ENCODE peak calls at places on chromosomes 5 and 9, in ten cellular contexts. Z is B cell; N is IMR-90; O is HL-60; T is pancreas; F is nephron progenitor cell; E is fibroblast of pulmonary artery; V is activated CD8-positive, alpha-beta T cell treated with anti-CD3 and anti-CD28 coated beads for 36 hours; I is esophagus squamous epithelium; X is WERI-Rb-1. D is an unnamed sample.

GRCh38 chr5:107523019-107523680 is 147.6 kb downstream of the EFNA5 start:
- DNase-seq in N (no peak), Z (no peak), T (no peak), X (no peak), O (no peak), I (no peak), E (no peak), F (no peak), V (no peak), D (no peak)

GRCh38 chr5:31854625-31855526 is 215.9 kb downstream of the PDZD2 start:
- DNase-seq in X (peak; percentile 97), F (peak; percentile 79), N (no peak), T (peak; percentile 70), O (no peak), E (peak; percentile 30), Z (no peak), I (no peak), V (peak; percentile 32), D (peak; percentile 45)

GRCh38 chr5:139747583-139748504 is 47.8 kb upstream of the PSD2 start:
- DNase-seq in X (peak; percentile 86), N (peak; percentile 81), F (peak; percentile 74), E (no peak), Z (peak; percentile 75), T (peak; percentile 79), O (no peak), V (peak; percentile 86), I (no peak), D (peak; percentile 71)

GRCh38 chr5:157271740-157272271 is 5.9 kb downstream of the CYFIP2 start:
- DNase-seq in X (no peak), T (no peak), O (peak; percentile 97), Z (peak; percentile 94), V (peak; percentile 97), E (no peak), F (no peak), N (no peak), I (peak; percentile 69), D (peak; percentile 69)

GRCh38 chr5:108345541-108346171 is 36.2 kb downstream of the FBXL17 start:
- DNase-seq in E (peak; percentile 76), I (no peak), Z (peak; percentile 38), N (peak; percentile 67), F (no peak), T (no peak), X (no peak), V (no peak), O (no peak), D (peak; percentile 18)

GRCh38 chr5:169701910-169702451 is 64.9 kb downstream of the DOCK2 start:
- DNase-seq in V (no peak), F (no peak), Z (no peak), E (peak; percentile 73), T (no peak), N (peak; percentile 64), X (no peak), I (no peak), O (no peak), D (no peak)

GRCh38 chr5:85484982-85485574 is 1100.4 kb upstream of the EDIL3 start:
- DNase-seq in X (no peak), Z (no peak), O (no peak), F (no peak), N (no peak), V (no peak), E (no peak), I (no peak), T (no peak), D (no peak)

GRCh38 chr5:160833806-160834205 is 18.2 kb downstream of the ATP10B start:
- DNase-seq in F (no peak), I (no peak), O (no peak), Z (no peak), V (no peak), X (no peak), T (no peak), E (no peak), N (no peak), D (no peak)

GRCh38 chr5:8870349-8870748 is 675.5 kb downstream of the SEMA5A start:
- DNase-seq in E (no peak), T (peak; percentile 37), F (no peak), X (no peak), V (no peak), I (no peak), Z (no peak), N (no peak), O (no peak), D (no peak)

GRCh38 chr5:133934822-133935793 is 33.3 kb downstream of the C5orf15 start:
- DNase-seq in O (no peak), N (no peak), F (no peak), I (no peak), V (no peak), X (no peak), E (no peak), Z (peak; percentile 76), T (no peak), D (no peak)

GRCh38 chr5:14250094-14250777 is 107.1 kb downstream of the TRIO start:
- DNase-seq in V (no peak), X (peak; percentile 94), F (peak; percentile 26), N (peak; percentile 86), Z (peak; percentile 26), T (no peak), E (peak; percentile 86), I (no peak), O (peak; percentile 60), D (peak; percentile 47)

GRCh38 chr5:10663531-10664183 is 97.4 kb downstream of the DAP start:
- DNase-seq in F (peak; percentile 28), X (no peak), N (peak; percentile 64), Z (no peak), E (peak; percentile 38), T (no peak), V (no peak), O (no peak), I (no peak), D (no peak)

GRCh38 chr9:124212381-124213050 is 45.2 kb upstream of the NEK6 start:
- DNase-seq in O (no peak), V (no peak), I (no peak), T (peak; percentile 12), Z (no peak), N (peak; percentile 73), F (no peak), E (peak; percentile 53), X (no peak), D (no peak)

GRCh38 chr5:37436146-37436934 is 57.2 kb downstream of the WDR70 start:
- DNase-seq in Z (no peak), N (no peak), O (no peak), T (no peak), I (no peak), V (no peak), F (no peak), X (no peak), E (no peak), D (no peak)

GRCh38 chr5:37435261-37435660 is 56.1 kb downstream of the WDR70 start:
- DNase-seq in N (peak; percentile 62), O (no peak), V (no peak), I (no peak), Z (no peak), E (peak; percentile 17), X (no peak), T (no peak), F (no peak), D (no peak)

GRCh38 chr5:37437716-37438115 is 58.6 kb downstream of the WDR70 start:
- DNase-seq in X (no peak), N (peak; percentile 6), T (no peak), E (peak; percentile 33), F (no peak), Z (no peak), I (no peak), O (no peak), V (no peak), D (no peak)
- TF ChIP-seq CTCF in X (no peak), N (no peak), T (no peak), E (no peak), F (no peak), Z (no peak), I (no peak), O (no peak), V (no peak), D (no peak)

DNA sequence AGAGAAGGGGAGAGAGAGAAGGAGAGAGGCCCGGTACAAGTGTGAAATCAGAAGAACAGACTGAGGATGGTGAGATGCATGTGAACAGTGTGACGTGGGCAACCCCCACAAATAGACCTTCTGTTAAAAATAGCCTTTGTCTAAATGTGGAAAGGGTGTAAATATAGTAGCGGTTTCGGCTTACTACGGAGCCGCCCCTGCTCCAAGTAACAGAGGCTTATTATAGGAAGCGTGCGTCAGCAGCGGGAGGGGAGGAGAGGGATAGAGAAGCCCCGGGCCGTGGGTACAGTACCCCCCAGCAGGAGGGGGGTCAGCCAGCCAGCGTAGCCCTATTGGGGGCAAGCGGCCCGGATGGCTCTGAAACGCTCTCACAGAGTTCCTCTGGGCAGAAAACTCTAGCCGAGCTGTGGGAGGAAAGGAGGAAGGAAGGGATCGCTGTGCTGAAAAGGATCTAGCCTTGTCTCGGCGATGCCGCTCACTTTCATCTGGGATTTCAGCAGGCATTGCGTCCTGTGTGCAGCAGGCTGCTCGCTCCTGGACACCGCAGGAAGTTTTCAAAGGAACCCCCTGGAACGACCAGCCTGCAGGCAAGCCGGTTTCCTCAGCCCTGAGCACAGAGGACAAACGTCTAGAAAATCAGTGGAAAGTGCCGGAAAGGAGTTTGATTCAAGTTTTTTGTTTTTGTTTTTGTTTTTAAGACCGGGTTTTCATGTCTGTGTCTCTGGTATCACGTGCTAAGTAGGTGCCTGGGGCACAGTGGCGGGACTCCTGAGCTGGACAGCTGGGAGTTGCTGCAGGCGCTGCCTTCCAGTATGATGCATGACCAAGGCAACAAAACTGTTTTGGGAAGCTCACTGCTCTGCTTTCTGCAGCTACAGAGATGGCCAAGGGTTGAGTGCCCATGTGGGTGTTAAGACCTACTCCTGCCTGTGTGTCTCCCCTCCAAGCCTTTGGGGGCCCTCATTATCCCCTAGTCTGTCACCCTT is 146.6 kb downstream of the SEC61B start:
- DNase-seq in T (no peak), O (peak; percentile 26), V (peak; percentile 53), E (peak; percentile 45), I (no peak), X (peak; percentile 45), N (peak; percentile 83), Z (peak; percentile 12), F (peak; percentile 34), D (peak; percentile 78)
- TF ChIP-seq CTCF in T (no peak), O (no peak), V (no peak), E (no peak), I (no peak), X (no peak), N (no peak), Z (no peak), F (no peak), D (no peak)

GRCh38 chr5:123142206-123142915 is 53.3 kb downstream of the PRDM6 start:
- DNase-seq in F (no peak), O (no peak), E (no peak), N (no peak), I (no peak), T (no peak), X (no peak), Z (no peak), V (no peak), D (no peak)
- TF ChIP-seq CTCF in F (no peak), O (no peak), E (no peak), N (no peak), I (no peak), T (no peak), X (no peak), Z (no peak), V (no peak), D (no peak)

DNA sequence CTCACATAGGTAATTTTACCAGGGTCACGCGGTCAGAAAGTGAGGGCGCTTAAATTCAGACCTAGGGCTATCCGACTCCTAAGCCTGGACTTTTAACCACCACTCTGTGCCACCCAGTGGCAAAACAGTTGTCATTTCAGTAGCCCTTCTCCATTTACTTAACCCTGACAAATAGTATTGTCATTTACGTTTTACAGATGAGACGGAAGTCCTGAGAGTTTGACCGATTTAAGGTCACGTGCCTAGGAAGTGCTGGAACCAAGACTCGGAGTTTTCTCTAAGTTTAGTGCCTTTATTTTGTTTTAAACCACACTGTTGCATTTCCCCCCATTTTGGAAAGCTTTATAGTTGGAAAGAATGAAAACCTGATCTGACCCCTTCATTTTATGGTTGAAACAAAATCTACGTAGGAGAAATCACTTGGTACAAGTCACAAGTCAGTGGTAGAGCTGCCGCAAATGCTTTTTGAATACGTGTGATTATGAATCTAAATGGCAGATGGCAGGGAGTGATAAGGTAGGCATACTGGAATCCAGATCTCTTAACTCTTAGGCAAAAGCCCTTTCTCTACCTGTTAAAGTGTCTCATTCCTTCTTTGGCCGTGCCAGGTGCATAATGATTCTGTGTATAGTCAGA is 701 bp downstream of the MRRF start:
- DNase-seq in I (no peak), F (peak; percentile 4), X (no peak), T (no peak), Z (peak; percentile 74), V (peak; percentile 2), N (peak; percentile 6), E (peak; percentile 20), O (peak; percentile 51), D (peak; percentile 60)
- TF ChIP-seq CTCF in I (no peak), F (no peak), X (no peak), T (no peak), Z (no peak), V (no peak), N (no peak), E (no peak), O (no peak), D (no peak)